ENCODE peak calls at places on chromosomes 11 and 22, in six cellular contexts. A, V, F, E, P and G are unnamed samples.

GRCh38 chr11:74749127-74749964 is 697 bp downstream of the RNF169 start:
- DNase-seq in A (peak), V (peak), F (peak), E (peak), P (no peak), G (peak)

GRCh38 chr22:32044913-32045312 is 1.9 kb downstream of the SLC5A1 start:
- DNase-seq in A (no peak), V (no peak), F (no peak), E (no peak), P (no peak), G (no peak)

GRCh38 chr22:36180928-36181327 is 20.4 kb upstream of the APOL3 start:
- DNase-seq in A (no peak), V (no peak), F (no peak), E (no peak), P (no peak), G (no peak)

GRCh38 chr22:20545681-20546521 is 38.5 kb downstream of the MED15 start:
- DNase-seq in A (no peak), V (no peak), F (no peak), E (peak), P (no peak), G (no peak)

GRCh38 chr22:44828193-44828592 is 75.8 kb downstream of the ARHGAP8 start:
- DNase-seq in A (peak), V (no peak), F (no peak), E (peak), P (no peak), G (no peak)

GRCh38 chr11:10580625-10581024 is 12.2 kb upstream of the LYVE1 start:
- DNase-seq in A (no peak), V (no peak), F (no peak), E (no peak), P (no peak), G (no peak)

GRCh38 chr11:9264381-9265210 is 554 bp downstream of the DENND5A start:
- DNase-seq in A (peak), V (peak), F (no peak), E (peak), P (no peak), G (peak)

GRCh38 chr22:31579835-31580242 is 82.2 kb downstream of the PISD start:
- DNase-seq in A (no peak), V (no peak), F (peak), E (no peak), P (no peak), G (no peak)

GRCh38 chr22:21938906-21939305 is 13.7 kb downstream of the PPM1F start:
- DNase-seq in A (no peak), V (no peak), F (no peak), E (no peak), P (no peak), G (no peak)

GRCh38 chr11:6351782-6352181 is 31.5 kb upstream of the CAVIN3 start:
- DNase-seq in A (no peak), V (no peak), F (no peak), E (no peak), P (no peak), G (no peak)

GRCh38 chr22:47328550-47329243 is 566.2 kb downstream of the TBC1D22A start:
- DNase-seq in A (no peak), V (no peak), F (peak), E (peak), P (no peak), G (no peak)

GRCh38 chr11:107928767-107929507 is 689 bp downstream of the RAB39A start:
- DNase-seq in A (peak), V (no peak), F (no peak), E (no peak), P (no peak), G (no peak)

GRCh38 chr11:28673687-28674431 is 565.7 kb downstream of the METTL15 start:
- DNase-seq in A (no peak), V (no peak), F (no peak), E (no peak), P (no peak), G (no peak)

GRCh38 chr11:100927579-100927978 is 202.0 kb downstream of the PGR start:
- DNase-seq in A (no peak), V (no peak), F (no peak), E (no peak), P (no peak), G (no peak)

GRCh38 chr22:38756631-38757463 is 1.0 kb upstream of the SUN2 start:
- DNase-seq in A (no peak), V (no peak), F (no peak), E (peak), P (no peak), G (no peak)

GRCh38 chr11:86247608-86248007 is 3.1 kb downstream of the EED start:
- DNase-seq in A (no peak), V (no peak), F (no peak), E (peak), P (no peak), G (no peak)

GRCh38 chr11:57903441-57904123 is 120.1 kb upstream of the OR9Q1 start:
- DNase-seq in A (no peak), V (peak), F (no peak), E (peak), P (no peak), G (peak)

GRCh38 chr11:111449158-111449557 is 63.0 kb downstream of the BTG4 start:
- DNase-seq in A (no peak), V (no peak), F (no peak), E (no peak), P (no peak), G (no peak)

GRCh38 chr11:120657306-120658070 is 145.9 kb downstream of the GRIK4 start:
- DNase-seq in A (no peak), V (no peak), F (no peak), E (no peak), P (peak), G (no peak)

GRCh38 chr22:37681556-37682049 is 4.5 kb upstream of the NOL12 start:
- DNase-seq in A (peak), V (peak), F (peak), E (peak), P (no peak), G (peak)

GRCh38 chr11:35791088-35791958 is 128.7 kb downstream of the TRIM44 start:
- DNase-seq in A (no peak), V (no peak), F (no peak), E (peak), P (no peak), G (no peak)

GRCh38 chr11:17188675-17189074 is 19.1 kb downstream of the PIK3C2A start:
- DNase-seq in A (no peak), V (no peak), F (no peak), E (no peak), P (no peak), G (no peak)

GRCh38 chr11:67291481-67292381 is 2.6 kb downstream of the ANKRD13D start:
- DNase-seq in A (no peak), V (no peak), F (no peak), E (no peak), P (no peak), G (no peak)

GRCh38 chr11:34439521-34440258 is 956 bp downstream of the CAT start:
- DNase-seq in A (no peak), V (no peak), F (peak), E (peak), P (no peak), G (no peak)

GRCh38 chr11:115496892-115497291 is 7.3 kb downstream of the CADM1 start:
- DNase-seq in A (no peak), V (no peak), F (peak), E (peak), P (no peak), G (no peak)

GRCh38 chr11:114321621-114322257 is 25.5 kb downstream of the NNMT start:
- DNase-seq in A (no peak), V (no peak), F (no peak), E (no peak), P (no peak), G (no peak)

GRCh38 chr11:112769170-112769569 is 192.1 kb upstream of the NCAM1 start:
- DNase-seq in A (no peak), V (no peak), F (no peak), E (no peak), P (no peak), G (no peak)

GRCh38 chr11:118705111-118705741 is 25.8 kb upstream of the TREH start:
- DNase-seq in A (no peak), V (no peak), F (no peak), E (no peak), P (no peak), G (no peak)

GRCh38 chr11:119249671-119250010 is 43.5 kb downstream of the CBL start:
- DNase-seq in A (no peak), V (no peak), F (no peak), E (peak), P (no peak), G (no peak)

GRCh38 chr22:24977370-24978230 is 25.1 kb downstream of the KIAA1671 start:
- DNase-seq in A (peak), V (no peak), F (no peak), E (no peak), P (no peak), G (no peak)

GRCh38 chr11:36249271-36249670 is 40.0 kb downstream of the COMMD9 start:
- DNase-seq in A (no peak), V (no peak), F (no peak), E (no peak), P (no peak), G (no peak)

GRCh38 chr22:41330169-41330568 is 28.8 kb downstream of the ZC3H7B start:
- DNase-seq in A (no peak), V (no peak), F (no peak), E (no peak), P (no peak), G (no peak)

DNA sequence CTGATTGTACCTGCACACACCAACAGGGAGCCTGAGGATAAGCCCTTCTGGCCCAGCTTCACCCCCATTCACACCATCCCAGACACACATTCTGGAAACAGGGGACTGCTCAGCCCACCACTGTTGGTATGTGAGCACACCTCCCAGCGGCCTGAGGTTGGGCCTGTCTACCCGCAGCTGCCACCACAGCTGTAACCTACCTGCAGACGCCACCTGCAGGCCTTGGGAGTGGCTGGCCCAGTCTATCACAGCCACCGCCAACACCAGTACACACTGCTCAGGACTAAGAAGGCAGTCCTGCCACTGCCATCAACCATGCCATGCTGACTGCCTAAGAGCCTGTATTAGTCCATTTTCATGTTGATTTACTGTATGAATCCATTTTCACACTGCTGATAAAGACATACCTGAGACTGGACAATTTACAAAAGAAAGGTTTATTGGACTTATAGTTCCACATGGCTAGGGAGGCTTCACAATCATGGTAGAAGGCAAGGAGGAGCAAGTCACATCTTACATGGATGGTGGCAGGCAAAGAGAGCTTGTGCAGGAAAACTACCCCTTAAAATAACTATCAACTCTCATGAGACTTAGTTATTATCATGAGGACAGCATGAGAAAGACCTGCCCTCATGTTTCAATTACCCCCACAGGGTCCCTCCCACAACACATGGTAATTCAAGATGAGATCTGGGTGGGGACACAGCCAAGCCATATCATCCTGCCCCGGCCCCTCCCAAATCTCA is 30.6 kb downstream of the RSF1 start:
- DNase-seq in A (peak), V (no peak), F (no peak), E (no peak), P (no peak), G (no peak)
- TF ChIP-seq TAF1 in A (no peak), V (no peak), F (no peak), E (no peak), P (no peak), G (no peak)

GRCh38 chr11:45804806-45805304 is at the start of gene SLC35C1:
- DNase-seq in A (peak), V (peak), F (peak), E (peak), P (peak), G (peak)
- TF ChIP-seq POLR2AphosphoS5 in A (no peak), V (peak), F (peak), E (peak), P (peak), G (peak)

GRCh38 chr22:46053563-46054090 is 76.7 kb upstream of the WNT7B start:
- DNase-seq in A (no peak), V (peak), F (no peak), E (no peak), P (no peak), G (peak)
- TF ChIP-seq POLR2A in A (no peak), V (no peak), F (no peak), E (no peak), P (peak), G (no peak)

GRCh38 chr11:27649800-27650199 is 50.5 kb downstream of the BDNF start:
- DNase-seq in A (no peak), V (no peak), F (no peak), E (no peak), P (no peak), G (no peak)
- TF ChIP-seq TAF1 in A (no peak), V (no peak), F (no peak), E (no peak), P (no peak), G (no peak)

DNA sequence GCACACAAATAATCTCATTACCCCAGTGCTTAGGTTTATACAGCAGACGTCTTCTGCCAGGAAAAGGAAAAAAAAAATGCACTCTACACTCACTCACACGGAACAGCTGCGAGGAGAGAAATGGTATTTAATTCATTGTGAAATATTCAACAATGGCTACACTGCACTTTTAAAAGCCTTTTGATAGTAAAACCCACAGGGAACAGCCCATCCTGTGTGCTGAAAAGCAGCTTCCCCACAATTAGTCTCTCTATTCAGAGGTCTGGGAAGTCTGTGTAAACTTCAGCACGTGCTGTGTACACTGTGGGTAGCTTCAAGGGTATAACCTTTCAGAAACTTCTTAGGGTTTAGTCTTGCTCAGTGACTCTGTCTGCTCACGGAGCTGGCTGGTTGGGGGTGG is 42.7 kb downstream of the ETS1 start:
- DNase-seq in A (no peak), V (no peak), F (no peak), E (no peak), P (no peak), G (no peak)
- TF ChIP-seq POLR2AphosphoS5 in A (no peak), V (no peak), F (no peak), E (no peak), P (no peak), G (no peak)

GRCh38 chr11:65132238-65132987 is 1.9 kb downstream of the SYVN1 start:
- DNase-seq in A (no peak), V (no peak), F (no peak), E (peak), P (no peak), G (no peak)

GRCh38 chr11:65131895-65132237 is 2.5 kb downstream of the SYVN1 start:
- DNase-seq in A (no peak), V (no peak), F (no peak), E (no peak), P (no peak), G (no peak)

GRCh38 chr11:65133724-65134123 is 595 bp downstream of the SYVN1 start:
- DNase-seq in A (no peak), V (no peak), F (no peak), E (no peak), P (no peak), G (no peak)

GRCh38 chr11:65134240-65134951 is at the start of gene SYVN1:
- DNase-seq in A (peak), V (peak), F (peak), E (peak), P (peak), G (peak)

GRCh38 chr11:65132988-65133700 is 1.2 kb downstream of the SYVN1 start:
- DNase-seq in A (peak), V (no peak), F (peak), E (peak), P (no peak), G (no peak)
- TF ChIP-seq POLR2A in A (no peak), V (peak), F (no peak), E (no peak), P (peak), G (no peak)

GRCh38 chr11:97894978-97895377 is 1125.8 kb upstream of the CNTN5 start:
- DNase-seq in A (no peak), V (no peak), F (no peak), E (no peak), P (no peak), G (no peak)

GRCh38 chr11:97895572-97895971 is 1125.2 kb upstream of the CNTN5 start:
- DNase-seq in A (no peak), V (no peak), F (no peak), E (no peak), P (no peak), G (no peak)

GRCh38 chr11:97888641-97889040 is 1132.1 kb upstream of the CNTN5 start:
- DNase-seq in A (no peak), V (no peak), F (no peak), E (no peak), P (no peak), G (no peak)

GRCh38 chr11:97893612-97894011 is 1127.1 kb upstream of the CNTN5 start:
- DNase-seq in A (no peak), V (no peak), F (no peak), E (no peak), P (no peak), G (no peak)

DNA sequence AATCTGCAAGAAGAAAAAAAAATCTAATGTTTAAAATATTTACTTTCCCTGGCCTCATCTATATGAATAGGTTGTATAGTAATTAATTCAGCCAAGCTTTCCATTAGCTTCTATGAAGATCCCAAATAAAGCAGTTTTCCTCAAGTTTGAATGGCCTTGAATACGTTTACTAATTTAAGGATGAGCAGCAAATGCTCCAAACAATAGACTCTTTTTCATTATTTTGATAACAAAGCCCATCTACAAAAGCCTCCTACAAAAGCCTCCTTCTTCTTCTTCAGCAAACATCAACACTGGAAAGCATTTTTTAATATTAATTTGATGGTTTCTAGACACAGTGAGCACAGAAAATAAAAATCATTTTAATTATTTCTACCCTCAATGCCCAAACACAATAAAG is 1130.3 kb upstream of the CNTN5 start:
- DNase-seq in A (no peak), V (no peak), F (no peak), E (no peak), P (no peak), G (no peak)
- TF ChIP-seq TAF1 in A (no peak), V (no peak), F (no peak), E (no peak), P (no peak), G (no peak)

GRCh38 chr11:44744160-44744559 is 17.4 kb downstream of the TSPAN18 start:
- DNase-seq in A (no peak), V (no peak), F (no peak), E (no peak), P (no peak), G (no peak)
- TF ChIP-seq POLR2AphosphoS5 in A (no peak), V (no peak), F (no peak), E (no peak), P (no peak), G (no peak)

GRCh38 chr11:64888761-64889511 is 10.5 kb upstream of the EHD1 start:
- DNase-seq in A (no peak), V (no peak), F (peak), E (peak), P (no peak), G (no peak)
- TF ChIP-seq POLR2A in A (no peak), V (no peak), F (no peak), E (no peak), P (no peak), G (no peak)